ENCODE peak calls at places on chromosomes 4 and X, in six cellular contexts. B, R, G, A, U and N are unnamed samples.

GRCh38 chr4:7145291-7145934 is 46.9 kb upstream of the SORCS2 start:
- DNase-seq in B (no peak), R (no peak), G (no peak), A (no peak), U (no peak), N (no peak)

GRCh38 chr4:74205559-74205958 is 47.6 kb downstream of the MTHFD2L start:
- DNase-seq in B (no peak), R (no peak), G (no peak), A (no peak), U (no peak), N (no peak)

GRCh38 chrX:17067534-17067933 is 121.1 kb downstream of the REPS2 start:
- DNase-seq in B (no peak), R (no peak), G (no peak), A (no peak), U (no peak), N (no peak)

GRCh38 chr4:80307774-80308465 is 27.6 kb upstream of the CFAP299 start:
- DNase-seq in B (no peak), R (peak; percentile 79), G (no peak), A (peak; percentile 43), U (no peak), N (peak; percentile 6)

GRCh38 chr4:87270144-87270543 is 49.7 kb upstream of the KLHL8 start:
- DNase-seq in B (no peak), R (peak; percentile 52), G (no peak), A (no peak), U (peak; percentile 38), N (peak; percentile 20)

GRCh38 chr4:155705664-155706063 is 39.0 kb downstream of the GUCY1A1 start:
- DNase-seq in B (no peak), R (peak; percentile 64), G (no peak), A (no peak), U (peak; percentile 62), N (peak; percentile 11)

GRCh38 chr4:122602277-122603142 is 18.4 kb downstream of the IL21 start:
- DNase-seq in B (peak; percentile 3), R (peak; percentile 54), G (no peak), A (no peak), U (no peak), N (no peak)

GRCh38 chr4:140117946-140118345 is 36.0 kb downstream of the MAML3 start:
- DNase-seq in B (no peak), R (no peak), G (no peak), A (no peak), U (no peak), N (no peak)

GRCh38 chrX:144219035-144219434 is 335.2 kb downstream of the UBE2NL start:
- DNase-seq in B (no peak), R (no peak), G (no peak), A (no peak), U (peak; percentile 38), N (no peak)

GRCh38 chr4:87058272-87059073 is 123.7 kb downstream of the AFF1 start:
- DNase-seq in B (no peak), R (no peak), G (no peak), A (no peak), U (peak; percentile 43), N (peak; percentile 22)

GRCh38 chr4:117137143-117137542 is 51.8 kb upstream of the TRAM1L1 start:
- DNase-seq in B (no peak), R (peak; percentile 97), G (no peak), A (no peak), U (no peak), N (peak; percentile 8)

GRCh38 chrX:97845451-97845850 is 961.7 kb downstream of the RPA4 start:
- DNase-seq in B (no peak), R (no peak), G (no peak), A (peak; percentile 55), U (no peak), N (no peak)

GRCh38 chrX:143363419-143363818 is 153.9 kb downstream of the SPANXN3 start:
- DNase-seq in B (no peak), R (no peak), G (no peak), A (no peak), U (no peak), N (no peak)

GRCh38 chr4:184281231-184282139 is 63.8 kb upstream of the ENPP6 start:
- DNase-seq in B (no peak), R (no peak), G (no peak), A (no peak), U (no peak), N (no peak)

GRCh38 chrX:123959281-123960063 is 2.0 kb upstream of the STAG2 start:
- DNase-seq in B (no peak), R (no peak), G (peak; percentile 67), A (peak; percentile 81), U (no peak), N (peak; percentile 28)

GRCh38 chr4:147678796-147679549 is 5.0 kb downstream of the PRMT9 start:
- DNase-seq in B (no peak), R (peak; percentile 41), G (no peak), A (no peak), U (no peak), N (no peak)

GRCh38 chrX:149903889-149904748 is 23.1 kb downstream of the MAGEA8 start:
- DNase-seq in B (no peak), R (peak; percentile 6), G (no peak), A (no peak), U (no peak), N (no peak)

GRCh38 chrX:12970691-12971202 is 4.2 kb upstream of the TMSB4X start:
- DNase-seq in B (no peak), R (peak; percentile 75), G (peak; percentile 51), A (no peak), U (no peak), N (peak; percentile 55)
- TF ChIP-seq CTCF in B (peak; percentile 60), R (peak; percentile 59), G (peak; percentile 54), A (peak; percentile 12), U (no peak), N (peak; percentile 35)

GRCh38 chr4:165208322-165208652 is 926 bp downstream of the KLHL2 start:
- DNase-seq in B (no peak), R (no peak), G (no peak), A (no peak), U (no peak), N (no peak)

GRCh38 chr4:165209796-165210195 is 2.4 kb downstream of the KLHL2 start:
- DNase-seq in B (no peak), R (no peak), G (no peak), A (no peak), U (no peak), N (no peak)

GRCh38 chr4:165207016-165207430 is 338 bp upstream of the KLHL2 start:
- DNase-seq in B (no peak), R (peak; percentile 31), G (peak; percentile 16), A (peak; percentile 62), U (no peak), N (no peak)

GRCh38 chr4:165208741-165209388 is 1.5 kb downstream of the KLHL2 start:
- DNase-seq in B (no peak), R (no peak), G (no peak), A (no peak), U (no peak), N (no peak)

DNA sequence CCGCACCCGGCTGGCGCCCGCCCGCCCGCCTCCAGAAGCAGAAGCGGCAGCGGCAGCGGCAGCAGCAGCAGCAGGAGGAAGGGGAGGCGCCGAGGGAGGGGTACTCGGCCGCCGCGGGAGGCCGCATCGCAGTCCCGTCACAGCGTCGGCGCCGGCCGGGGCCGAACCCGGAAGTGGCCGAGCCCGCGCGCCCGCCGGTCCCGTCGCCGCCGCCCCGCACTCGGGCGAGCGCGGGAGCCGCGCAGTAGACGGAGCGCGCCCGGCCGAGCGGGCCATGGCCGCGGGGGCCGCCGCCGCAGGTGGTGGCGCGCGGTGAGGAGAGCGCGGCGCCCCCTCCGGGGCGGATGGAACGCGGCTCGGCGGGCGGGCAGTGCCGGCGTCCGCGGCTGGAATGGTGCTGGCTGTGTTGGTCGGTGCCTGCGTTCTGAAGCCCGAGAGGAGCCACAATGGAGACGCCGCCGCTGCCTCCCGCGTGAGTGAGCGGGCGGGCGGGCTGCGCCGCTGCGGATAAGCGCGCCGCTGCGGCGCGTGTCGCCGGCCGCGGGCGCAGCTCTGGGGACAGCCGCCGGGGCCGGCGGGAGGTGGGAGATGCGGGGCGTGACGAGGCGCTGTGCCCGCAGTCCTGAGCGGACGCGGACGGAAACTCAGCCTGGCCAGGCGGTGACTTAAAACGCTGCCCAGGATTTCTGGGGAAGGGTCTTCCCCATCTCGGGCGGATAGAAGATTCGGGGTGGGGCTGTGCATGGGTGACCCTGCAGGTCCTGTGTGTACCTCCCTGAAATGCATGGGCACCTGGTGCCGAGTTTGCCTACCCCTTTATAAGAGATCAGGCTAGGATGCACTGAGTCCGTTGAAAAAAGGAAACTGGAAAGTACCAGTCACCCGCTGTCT is at the start of gene KLHL2:
- DNase-seq in B (peak; percentile 45), R (peak; percentile 74), G (peak; percentile 70), A (peak; percentile 88), U (no peak), N (peak; percentile 72)
- TF ChIP-seq CTCF in B (no peak), R (no peak), G (no peak), A (no peak), U (no peak), N (no peak)

GRCh38 chrX:45849261-45849660 is 648.6 kb upstream of the DIPK2B start:
- DNase-seq in B (peak; percentile 67), R (peak; percentile 86), G (no peak), A (no peak), U (peak; percentile 78), N (peak; percentile 36)
- TF ChIP-seq CTCF in B (peak; percentile 55), R (peak; percentile 46), G (no peak), A (no peak), U (no peak), N (no peak)

DNA sequence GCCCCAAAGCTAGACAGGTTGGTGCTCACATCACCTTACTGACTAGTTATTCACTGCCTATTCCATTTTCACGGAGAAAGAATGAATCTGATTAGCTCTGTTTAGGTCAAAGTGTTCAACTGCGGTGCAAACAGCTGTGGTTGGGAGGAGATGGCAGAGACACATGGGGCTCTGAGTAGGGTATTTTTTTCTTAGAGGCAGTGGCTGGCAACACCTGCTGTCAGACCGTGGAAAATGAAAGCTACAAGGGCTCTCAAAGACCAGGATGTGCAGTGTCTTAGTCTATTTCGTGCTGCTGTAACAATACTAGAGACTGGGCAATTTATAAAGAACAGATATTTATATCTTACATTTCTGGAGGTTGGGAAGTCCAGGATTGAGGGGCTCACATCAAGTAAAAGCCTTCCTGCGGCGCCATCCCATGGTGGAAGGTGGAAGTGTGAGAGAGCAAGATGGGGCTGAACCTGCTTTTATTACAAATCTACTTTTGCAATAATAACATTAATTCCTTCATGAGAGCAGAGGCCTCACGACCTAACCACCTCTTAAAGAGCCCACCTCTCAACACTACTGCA is 10.6 kb downstream of the NYX start:
- DNase-seq in B (no peak), R (no peak), G (no peak), A (peak; percentile 39), U (no peak), N (no peak)
- TF ChIP-seq CTCF in B (peak; percentile 6), R (peak; percentile 27), G (no peak), A (no peak), U (peak; percentile 20), N (no peak)

GRCh38 chr4:66178901-66179300 is 508.6 kb upstream of the EPHA5 start:
- DNase-seq in B (no peak), R (no peak), G (no peak), A (no peak), U (no peak), N (no peak)
- TF ChIP-seq CTCF in B (no peak), R (no peak), G (no peak), A (no peak), U (no peak), N (no peak)